ENCODE peak calls at places on chromosome 1, in eight cellular contexts. One of them, this sample, is unnamed.

GRCh38 chr1:119898520-119898919 is 2.2 kb upstream of the ADAM30 start:
- DNase-seq in epithelial cell of esophagus: no peak
- DNase-seq in CD8-positive, alpha-beta T cell: no peak
- DNase-seq in omental fat pad: no peak
- DNase-seq in GM06990: no peak
- DNase-seq in AG04450: no peak
- DNase-seq in mucosa of descending colon: no peak
- DNase-seq in tibial artery: no peak
- DNase-seq in this sample: no peak

GRCh38 chr1:92485374-92486250 is 1.1 kb downstream of the GFI1 start:
- DNase-seq in epithelial cell of esophagus: peak
- DNase-seq in CD8-positive, alpha-beta T cell: peak
- DNase-seq in omental fat pad: no peak
- DNase-seq in GM06990: peak
- DNase-seq in AG04450: no peak
- DNase-seq in mucosa of descending colon: peak
- DNase-seq in tibial artery: no peak
- DNase-seq in this sample: peak

GRCh38 chr1:150535511-150536281 is 13.5 kb upstream of the ADAMTSL4 start:
- DNase-seq in epithelial cell of esophagus: peak
- DNase-seq in CD8-positive, alpha-beta T cell: no peak
- DNase-seq in omental fat pad: no peak
- DNase-seq in GM06990: no peak
- DNase-seq in AG04450: no peak
- DNase-seq in mucosa of descending colon: peak
- DNase-seq in tibial artery: no peak
- DNase-seq in this sample: no peak

GRCh38 chr1:89706700-89707012 is 73.7 kb downstream of the LRRC8C start:
- DNase-seq in epithelial cell of esophagus: no peak
- DNase-seq in CD8-positive, alpha-beta T cell: no peak
- DNase-seq in omental fat pad: no peak
- DNase-seq in GM06990: no peak
- DNase-seq in AG04450: no peak
- DNase-seq in mucosa of descending colon: no peak
- DNase-seq in tibial artery: no peak
- DNase-seq in this sample: no peak

GRCh38 chr1:106986603-106987002 is 69.9 kb upstream of the PRMT6 start:
- DNase-seq in epithelial cell of esophagus: no peak
- DNase-seq in CD8-positive, alpha-beta T cell: no peak
- DNase-seq in omental fat pad: no peak
- DNase-seq in GM06990: no peak
- DNase-seq in AG04450: no peak
- DNase-seq in mucosa of descending colon: no peak
- DNase-seq in tibial artery: no peak
- DNase-seq in this sample: no peak

GRCh38 chr1:19448491-19449439 is 36.6 kb downstream of the CAPZB start:
- DNase-seq in epithelial cell of esophagus: peak
- DNase-seq in CD8-positive, alpha-beta T cell: no peak
- DNase-seq in omental fat pad: no peak
- DNase-seq in GM06990: peak
- DNase-seq in AG04450: peak
- DNase-seq in mucosa of descending colon: peak
- DNase-seq in tibial artery: peak
- DNase-seq in this sample: no peak

GRCh38 chr1:3651011-3651938 is 1.0 kb upstream of the TP73 start:
- DNase-seq in epithelial cell of esophagus: no peak
- DNase-seq in CD8-positive, alpha-beta T cell: no peak
- DNase-seq in omental fat pad: no peak
- DNase-seq in GM06990: peak
- DNase-seq in AG04450: no peak
- DNase-seq in mucosa of descending colon: peak
- DNase-seq in tibial artery: no peak
- DNase-seq in this sample: peak

GRCh38 chr1:24127801-24128363 is 15.1 kb downstream of the IL22RA1 start:
- DNase-seq in epithelial cell of esophagus: no peak
- DNase-seq in CD8-positive, alpha-beta T cell: no peak
- DNase-seq in omental fat pad: no peak
- DNase-seq in GM06990: no peak
- DNase-seq in AG04450: no peak
- DNase-seq in mucosa of descending colon: no peak
- DNase-seq in tibial artery: no peak
- DNase-seq in this sample: no peak

GRCh38 chr1:194723067-194723466 is 1536.7 kb upstream of the B3GALT2 start:
- DNase-seq in epithelial cell of esophagus: peak
- DNase-seq in CD8-positive, alpha-beta T cell: no peak
- DNase-seq in omental fat pad: no peak
- DNase-seq in GM06990: no peak
- DNase-seq in AG04450: no peak
- DNase-seq in mucosa of descending colon: no peak
- DNase-seq in tibial artery: no peak
- DNase-seq in this sample: no peak

GRCh38 chr1:36540056-36540455 is 57.3 kb upstream of the CSF3R start:
- DNase-seq in epithelial cell of esophagus: no peak
- DNase-seq in CD8-positive, alpha-beta T cell: no peak
- DNase-seq in omental fat pad: no peak
- DNase-seq in GM06990: no peak
- DNase-seq in AG04450: no peak
- DNase-seq in mucosa of descending colon: no peak
- DNase-seq in tibial artery: peak
- DNase-seq in this sample: no peak

GRCh38 chr1:21340230-21340564 is 49.9 kb upstream of the ECE1 start:
- DNase-seq in epithelial cell of esophagus: peak
- DNase-seq in CD8-positive, alpha-beta T cell: no peak
- DNase-seq in omental fat pad: no peak
- DNase-seq in GM06990: no peak
- DNase-seq in AG04450: no peak
- DNase-seq in mucosa of descending colon: peak
- DNase-seq in tibial artery: peak
- DNase-seq in this sample: no peak

GRCh38 chr1:39213511-39214002 is 9.1 kb downstream of the MACF1 start:
- DNase-seq in epithelial cell of esophagus: peak
- DNase-seq in CD8-positive, alpha-beta T cell: no peak
- DNase-seq in omental fat pad: no peak
- DNase-seq in GM06990: no peak
- DNase-seq in AG04450: no peak
- DNase-seq in mucosa of descending colon: no peak
- DNase-seq in tibial artery: no peak
- DNase-seq in this sample: no peak

GRCh38 chr1:210541680-210542358 is 213.1 kb downstream of the HHAT start:
- DNase-seq in epithelial cell of esophagus: no peak
- DNase-seq in CD8-positive, alpha-beta T cell: no peak
- DNase-seq in omental fat pad: no peak
- DNase-seq in GM06990: no peak
- DNase-seq in AG04450: no peak
- DNase-seq in mucosa of descending colon: no peak
- DNase-seq in tibial artery: no peak
- DNase-seq in this sample: no peak

GRCh38 chr1:80882552-80882951 is 918.2 kb upstream of the ADGRL2 start:
- DNase-seq in epithelial cell of esophagus: peak
- DNase-seq in CD8-positive, alpha-beta T cell: no peak
- DNase-seq in omental fat pad: no peak
- DNase-seq in GM06990: no peak
- DNase-seq in AG04450: peak
- DNase-seq in mucosa of descending colon: no peak
- DNase-seq in tibial artery: no peak
- DNase-seq in this sample: no peak

GRCh38 chr1:69791311-69791710 is 223.6 kb downstream of the LRRC7 start:
- DNase-seq in epithelial cell of esophagus: no peak
- DNase-seq in CD8-positive, alpha-beta T cell: no peak
- DNase-seq in omental fat pad: no peak
- DNase-seq in GM06990: no peak
- DNase-seq in AG04450: no peak
- DNase-seq in mucosa of descending colon: no peak
- DNase-seq in tibial artery: no peak
- DNase-seq in this sample: no peak

GRCh38 chr1:69787151-69787550 is 219.4 kb downstream of the LRRC7 start:
- DNase-seq in epithelial cell of esophagus: no peak
- DNase-seq in CD8-positive, alpha-beta T cell: no peak
- DNase-seq in omental fat pad: no peak
- DNase-seq in GM06990: no peak
- DNase-seq in AG04450: no peak
- DNase-seq in mucosa of descending colon: no peak
- DNase-seq in tibial artery: no peak
- DNase-seq in this sample: no peak
- TF ChIP-seq CTCF in epithelial cell of esophagus: no peak
- TF ChIP-seq CTCF in CD8-positive, alpha-beta T cell: no peak
- TF ChIP-seq CTCF in omental fat pad: no peak
- TF ChIP-seq CTCF in GM06990: peak
- TF ChIP-seq CTCF in AG04450: no peak
- TF ChIP-seq CTCF in mucosa of descending colon: no peak
- TF ChIP-seq CTCF in tibial artery: no peak
- TF ChIP-seq CTCF in this sample: no peak

GRCh38 chr1:14338509-14338908 is 260.0 kb upstream of the KAZN start:
- DNase-seq in epithelial cell of esophagus: no peak
- DNase-seq in CD8-positive, alpha-beta T cell: no peak
- DNase-seq in omental fat pad: no peak
- DNase-seq in GM06990: no peak
- DNase-seq in AG04450: no peak
- DNase-seq in mucosa of descending colon: no peak
- DNase-seq in tibial artery: no peak
- DNase-seq in this sample: no peak
- TF ChIP-seq CTCF in epithelial cell of esophagus: no peak
- TF ChIP-seq CTCF in CD8-positive, alpha-beta T cell: no peak
- TF ChIP-seq CTCF in omental fat pad: no peak
- TF ChIP-seq CTCF in GM06990: no peak
- TF ChIP-seq CTCF in AG04450: no peak
- TF ChIP-seq CTCF in mucosa of descending colon: no peak
- TF ChIP-seq CTCF in tibial artery: no peak
- TF ChIP-seq CTCF in this sample: no peak

DNA sequence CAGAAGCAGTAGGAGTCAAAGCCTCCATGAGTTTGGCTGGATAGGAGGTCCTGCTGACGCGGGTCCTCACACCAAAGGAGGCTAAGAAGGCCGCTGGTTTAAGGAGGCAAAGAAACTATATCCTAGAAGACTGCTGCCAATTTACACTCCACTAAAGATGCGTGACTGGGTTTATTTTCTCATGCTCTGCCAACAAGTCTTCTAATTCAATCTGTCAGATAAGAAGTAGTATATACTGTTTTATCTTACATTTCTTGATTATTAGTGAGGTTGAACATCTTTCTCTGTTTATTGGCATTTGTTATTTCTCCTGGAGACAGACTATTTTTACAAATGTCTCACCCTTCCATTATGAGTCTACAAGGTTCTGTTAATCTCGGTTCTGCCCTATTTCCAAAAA is 34.1 kb downstream of the ACBD6 start:
- DNase-seq in epithelial cell of esophagus: no peak
- DNase-seq in CD8-positive, alpha-beta T cell: no peak
- DNase-seq in omental fat pad: no peak
- DNase-seq in GM06990: no peak
- DNase-seq in AG04450: no peak
- DNase-seq in mucosa of descending colon: no peak
- DNase-seq in tibial artery: no peak
- DNase-seq in this sample: no peak
- TF ChIP-seq CTCF in epithelial cell of esophagus: no peak
- TF ChIP-seq CTCF in CD8-positive, alpha-beta T cell: no peak
- TF ChIP-seq CTCF in omental fat pad: no peak
- TF ChIP-seq CTCF in GM06990: no peak
- TF ChIP-seq CTCF in AG04450: no peak
- TF ChIP-seq CTCF in mucosa of descending colon: no peak
- TF ChIP-seq CTCF in tibial artery: no peak
- TF ChIP-seq CTCF in this sample: no peak

GRCh38 chr1:114131526-114132220 is 22.0 kb downstream of the SYT6 start:
- DNase-seq in epithelial cell of esophagus: no peak
- DNase-seq in CD8-positive, alpha-beta T cell: no peak
- DNase-seq in omental fat pad: no peak
- DNase-seq in GM06990: no peak
- DNase-seq in AG04450: no peak
- DNase-seq in mucosa of descending colon: no peak
- DNase-seq in tibial artery: peak
- DNase-seq in this sample: no peak
- TF ChIP-seq CTCF in epithelial cell of esophagus: no peak
- TF ChIP-seq CTCF in CD8-positive, alpha-beta T cell: no peak
- TF ChIP-seq CTCF in omental fat pad: no peak
- TF ChIP-seq CTCF in GM06990: no peak
- TF ChIP-seq CTCF in AG04450: no peak
- TF ChIP-seq CTCF in mucosa of descending colon: no peak
- TF ChIP-seq CTCF in tibial artery: no peak
- TF ChIP-seq CTCF in this sample: no peak

GRCh38 chr1:26861286-26861701 is 1.7 kb upstream of the SFN start:
- DNase-seq in epithelial cell of esophagus: peak
- DNase-seq in CD8-positive, alpha-beta T cell: no peak
- DNase-seq in omental fat pad: no peak
- DNase-seq in GM06990: no peak
- DNase-seq in AG04450: no peak
- DNase-seq in mucosa of descending colon: no peak
- DNase-seq in tibial artery: no peak
- DNase-seq in this sample: no peak
- TF ChIP-seq CTCF in epithelial cell of esophagus: peak
- TF ChIP-seq CTCF in CD8-positive, alpha-beta T cell: no peak
- TF ChIP-seq CTCF in omental fat pad: no peak
- TF ChIP-seq CTCF in GM06990: peak
- TF ChIP-seq CTCF in AG04450: peak
- TF ChIP-seq CTCF in mucosa of descending colon: no peak
- TF ChIP-seq CTCF in tibial artery: no peak
- TF ChIP-seq CTCF in this sample: no peak

DNA sequence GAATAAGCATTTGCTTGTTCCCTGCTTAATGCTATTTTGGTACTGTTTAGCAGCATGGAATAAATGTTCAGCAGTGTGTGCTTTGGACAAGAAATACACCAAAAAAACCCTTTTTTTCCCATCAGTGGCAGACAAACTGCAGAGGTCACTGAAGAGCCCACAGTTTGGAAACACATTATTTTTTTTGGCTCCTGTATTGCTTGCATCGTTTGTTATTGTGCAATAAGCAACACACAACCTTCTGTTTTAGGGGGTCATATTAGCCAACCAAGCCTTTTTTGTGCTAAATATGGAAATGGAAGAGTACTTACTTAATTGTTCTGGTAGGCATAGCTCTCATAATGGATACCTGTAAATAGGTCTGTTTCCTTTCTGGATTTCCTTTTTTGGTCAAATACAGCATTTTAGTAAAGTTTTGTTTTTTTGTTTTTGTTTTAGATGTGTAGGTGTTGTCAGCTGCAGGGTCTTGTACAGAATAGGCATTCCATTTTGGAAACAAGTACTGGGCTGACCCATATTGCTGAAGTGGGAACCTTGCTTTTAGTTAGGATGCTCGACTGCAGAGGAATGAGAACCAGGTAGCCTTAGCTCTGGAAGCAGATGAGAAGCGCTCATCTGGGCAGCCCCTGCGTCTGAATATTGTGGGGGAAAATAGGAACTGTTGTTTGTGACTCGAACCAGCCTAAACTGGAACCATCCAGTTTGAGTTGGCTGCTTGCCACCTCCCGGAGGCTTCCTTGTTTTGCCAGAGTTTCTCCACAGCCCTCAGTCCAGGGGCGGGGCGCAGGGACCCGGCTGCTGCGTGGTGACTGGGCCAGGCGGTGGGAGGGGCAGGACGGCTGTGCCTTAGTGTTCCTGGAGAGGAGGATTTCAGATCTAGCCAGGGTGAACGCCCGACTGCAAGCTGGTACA is 38.5 kb downstream of the SPEN start:
- DNase-seq in epithelial cell of esophagus: peak
- DNase-seq in CD8-positive, alpha-beta T cell: peak
- DNase-seq in omental fat pad: peak
- DNase-seq in GM06990: peak
- DNase-seq in AG04450: peak
- DNase-seq in mucosa of descending colon: peak
- DNase-seq in tibial artery: peak
- DNase-seq in this sample: no peak
- TF ChIP-seq CTCF in epithelial cell of esophagus: no peak
- TF ChIP-seq CTCF in CD8-positive, alpha-beta T cell: no peak
- TF ChIP-seq CTCF in omental fat pad: no peak
- TF ChIP-seq CTCF in GM06990: peak
- TF ChIP-seq CTCF in AG04450: peak
- TF ChIP-seq CTCF in mucosa of descending colon: no peak
- TF ChIP-seq CTCF in tibial artery: peak
- TF ChIP-seq CTCF in this sample: no peak